ENCODE peak calls at places on chromosomes 12 and 14, in nine cellular contexts. W is breast epithelium, F is IMR-90, C is BJ, D is left ventricle myocardium inferior, B is LNCaP clone FGC, A is psoas muscle, M is AG04450, X is esophagus muscularis mucosa. I is an unnamed sample.

GRCh38 chr14:63727231-63727735 is 582 bp downstream of the SGPP1 start:
- DNase-seq in W (peak), F (peak), C (no peak), D (peak), B (no peak), A (peak), M (peak), X (peak), I (peak)

GRCh38 chr14:104111301-104112112 is 26.0 kb downstream of the ASPG start:
- DNase-seq in W (peak), F (no peak), C (no peak), D (peak), B (no peak), A (peak), M (no peak), X (no peak), I (no peak)

GRCh38 chr14:98926802-98927201 is 345.2 kb downstream of the BCL11B start:
- DNase-seq in W (no peak), F (no peak), C (no peak), D (no peak), B (no peak), A (no peak), M (no peak), X (no peak), I (no peak)

GRCh38 chr12:105296116-105297095 is 34.1 kb upstream of the C12orf75 start:
- DNase-seq in W (no peak), F (no peak), C (no peak), D (no peak), B (no peak), A (no peak), M (no peak), X (peak), I (no peak)

GRCh38 chr12:28222081-28222700 is 31.9 kb downstream of the CCDC91 start:
- DNase-seq in W (no peak), F (no peak), C (no peak), D (no peak), B (no peak), A (no peak), M (no peak), X (no peak), I (peak)

GRCh38 chr14:39396448-39396847 is 35.8 kb downstream of the FBXO33 start:
- DNase-seq in W (no peak), F (peak), C (no peak), D (no peak), B (no peak), A (no peak), M (no peak), X (no peak), I (no peak)

GRCh38 chr12:6183689-6184441 is 16.3 kb upstream of the CD9 start:
- DNase-seq in W (no peak), F (peak), C (no peak), D (no peak), B (no peak), A (no peak), M (no peak), X (no peak), I (no peak)

GRCh38 chr12:57624441-57625220 is 8.4 kb downstream of the B4GALNT1 start:
- DNase-seq in W (no peak), F (no peak), C (no peak), D (no peak), B (no peak), A (no peak), M (no peak), X (no peak), I (no peak)

GRCh38 chr12:59972941-59973340 is 377.1 kb downstream of the SLC16A7 start:
- DNase-seq in W (no peak), F (peak), C (peak), D (no peak), B (no peak), A (no peak), M (peak), X (no peak), I (no peak)

GRCh38 chr12:4282103-4282891 is 8.7 kb downstream of the CCND2 start:
- DNase-seq in W (no peak), F (no peak), C (no peak), D (no peak), B (no peak), A (no peak), M (no peak), X (peak), I (no peak)

GRCh38 chr12:29255061-29255460 is 106.0 kb downstream of the FAR2 start:
- DNase-seq in W (no peak), F (no peak), C (no peak), D (no peak), B (no peak), A (no peak), M (no peak), X (no peak), I (no peak)

GRCh38 chr12:3536096-3536875 is 45.3 kb downstream of the PRMT8 start:
- DNase-seq in W (no peak), F (no peak), C (no peak), D (no peak), B (no peak), A (no peak), M (no peak), X (peak), I (no peak)

GRCh38 chr14:106842687-106843086 is 1316.3 kb downstream of the TMEM121 start:
- DNase-seq in W (no peak), F (no peak), C (no peak), D (no peak), B (no peak), A (no peak), M (no peak), X (no peak), I (no peak)

GRCh38 chr14:60356921-60357550 is 108.0 kb downstream of the PPM1A start:
- DNase-seq in W (no peak), F (no peak), C (no peak), D (no peak), B (no peak), A (no peak), M (no peak), X (no peak), I (no peak)

GRCh38 chr12:120649442-120650248 is 9.2 kb downstream of the CABP1 start:
- DNase-seq in W (no peak), F (peak), C (no peak), D (peak), B (no peak), A (no peak), M (no peak), X (no peak), I (no peak)

GRCh38 chr14:102490456-102490855 is 19.1 kb downstream of the ANKRD9 start:
- DNase-seq in W (no peak), F (no peak), C (no peak), D (no peak), B (no peak), A (no peak), M (no peak), X (no peak), I (no peak)

GRCh38 chr12:27123642-27124041 is 41.3 kb upstream of the C12orf71 start:
- DNase-seq in W (no peak), F (no peak), C (no peak), D (no peak), B (no peak), A (no peak), M (no peak), X (no peak), I (peak)

GRCh38 chr12:54141534-54142475 is 47.0 kb downstream of the SMUG1 start:
- DNase-seq in W (no peak), F (no peak), C (peak), D (no peak), B (no peak), A (no peak), M (no peak), X (no peak), I (no peak)

GRCh38 chr14:96752594-96752993 is 44.6 kb upstream of the VRK1 start:
- DNase-seq in W (peak), F (peak), C (no peak), D (no peak), B (no peak), A (no peak), M (no peak), X (no peak), I (no peak)

GRCh38 chr14:103141117-103141796 is 18.0 kb downstream of the TNFAIP2 start:
- DNase-seq in W (no peak), F (peak), C (no peak), D (no peak), B (no peak), A (no peak), M (no peak), X (no peak), I (peak)

GRCh38 chr12:24494401-24494800 is 454.5 kb downstream of the BCAT1 start:
- DNase-seq in W (no peak), F (peak), C (no peak), D (no peak), B (no peak), A (no peak), M (no peak), X (no peak), I (no peak)

GRCh38 chr14:90830931-90831701 is 14.9 kb upstream of the TTC7B start:
- DNase-seq in W (no peak), F (no peak), C (no peak), D (no peak), B (no peak), A (peak), M (no peak), X (no peak), I (no peak)

GRCh38 chr14:49769171-49769570 is 1.2 kb downstream of the KLHDC2 start:
- DNase-seq in W (no peak), F (peak), C (peak), D (no peak), B (no peak), A (no peak), M (no peak), X (no peak), I (no peak)

GRCh38 chr12:104427547-104427938 is 29.2 kb upstream of the CHST11 start:
- DNase-seq in W (no peak), F (no peak), C (no peak), D (no peak), B (no peak), A (no peak), M (no peak), X (no peak), I (peak)

GRCh38 chr12:3537916-3538690 is 47.1 kb downstream of the PRMT8 start:
- DNase-seq in W (no peak), F (no peak), C (no peak), D (no peak), B (no peak), A (no peak), M (no peak), X (peak), I (no peak)

GRCh38 chr14:64816221-64816783 is 63.4 kb downstream of the SPTB start:
- DNase-seq in W (no peak), F (no peak), C (no peak), D (no peak), B (no peak), A (no peak), M (no peak), X (no peak), I (no peak)

GRCh38 chr12:101823891-101824290 is 6.9 kb downstream of the GNPTAB start:
- DNase-seq in W (no peak), F (no peak), C (no peak), D (peak), B (peak), A (peak), M (no peak), X (no peak), I (peak)

GRCh38 chr12:21631367-21631766 is 26.3 kb downstream of the LDHB start:
- DNase-seq in W (no peak), F (no peak), C (no peak), D (no peak), B (no peak), A (no peak), M (no peak), X (no peak), I (no peak)
- H3K4me3 ChIP-seq in W (no peak), F (no peak), C (no peak), D (no peak), B (no peak), A (no peak), M (no peak), X (no peak), I (no peak)

DNA sequence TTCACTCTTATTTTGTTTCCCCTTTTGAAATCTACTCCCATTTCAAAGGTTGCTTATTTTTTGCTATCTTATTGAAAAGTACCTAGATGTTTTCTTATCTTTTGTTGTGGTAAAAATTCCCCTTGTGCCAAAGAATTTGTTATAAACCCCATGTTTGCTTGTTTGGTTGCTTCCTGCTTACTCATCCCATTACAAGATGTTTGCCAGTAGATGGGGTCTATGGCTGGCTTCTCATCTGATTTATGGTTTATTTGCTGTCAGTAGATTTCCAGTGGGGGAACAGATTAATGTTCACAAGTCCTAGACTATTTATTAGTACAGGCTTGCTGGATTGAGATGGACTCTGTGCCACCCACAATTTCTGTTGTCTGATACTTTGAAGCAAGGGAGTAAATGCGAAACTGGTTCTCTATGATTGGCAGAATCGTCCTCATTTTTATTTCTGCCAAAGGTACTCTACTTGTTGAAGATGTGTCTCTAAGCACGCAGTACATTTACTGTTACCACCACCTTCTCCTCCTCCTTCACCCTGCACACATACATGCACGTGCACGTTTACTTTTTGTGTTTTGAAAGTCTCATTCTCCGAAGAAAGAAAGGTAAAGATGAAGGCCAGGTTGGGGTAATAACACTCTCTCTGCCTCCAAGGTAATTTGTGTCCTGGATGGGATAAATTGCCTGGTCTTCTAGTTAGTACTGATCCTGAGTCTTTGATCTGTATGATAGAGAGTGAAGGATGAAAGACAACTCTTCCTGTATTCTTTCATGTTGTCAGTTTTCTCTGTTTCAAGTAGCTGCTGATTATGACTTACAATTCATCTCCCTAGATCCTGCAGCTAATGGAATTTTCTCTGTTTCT is 117.2 kb upstream of the ATP2B1 start:
- DNase-seq in W (no peak), F (peak), C (peak), D (no peak), B (no peak), A (no peak), M (no peak), X (no peak), I (peak)
- TF ChIP-seq CTCF in W (no peak), F (no peak), C (no peak), D (no peak), B (no peak), A (no peak), M (no peak), X (no peak), I (no peak)

DNA sequence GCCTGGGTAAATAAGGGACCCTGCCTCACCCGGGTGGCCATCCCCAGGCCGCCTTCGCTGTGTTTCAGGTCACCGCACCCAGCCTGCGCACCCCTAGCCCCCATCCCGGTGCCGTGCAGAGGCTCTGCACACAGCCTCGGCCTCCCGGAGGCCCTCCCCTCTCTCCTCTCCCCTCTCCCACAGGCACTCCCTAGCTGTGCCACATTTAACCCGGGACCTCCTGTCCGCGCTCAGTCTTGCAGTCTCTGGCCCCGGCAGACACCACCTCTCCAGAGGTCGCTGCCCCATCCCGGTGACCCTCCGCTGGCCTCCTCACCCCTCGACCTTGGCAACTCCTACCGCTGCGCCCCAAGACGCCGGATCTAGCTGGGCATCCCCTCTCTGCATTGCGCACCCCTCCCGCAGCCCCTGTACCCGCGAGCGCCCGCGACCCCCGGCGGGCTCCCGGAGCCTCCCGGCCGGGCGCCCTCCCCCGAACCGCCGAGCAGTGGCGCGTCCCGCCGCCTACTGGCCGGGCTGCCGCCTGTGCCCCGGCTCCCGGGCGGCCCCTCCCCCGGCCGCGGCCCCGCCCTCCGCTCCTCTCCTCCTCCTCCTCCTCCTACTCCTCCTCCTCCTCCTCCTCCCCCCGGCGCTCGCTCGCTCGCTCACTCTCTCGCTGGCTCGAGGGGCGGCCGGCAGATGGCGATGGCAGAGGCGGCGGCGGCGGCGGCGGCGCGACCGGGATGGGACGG is 120.7 kb downstream of the AACS start:
- DNase-seq in W (no peak), F (peak), C (no peak), D (peak), B (no peak), A (peak), M (no peak), X (no peak), I (peak)
- H3K4me3 ChIP-seq in W (peak), F (no peak), C (peak), D (peak), B (no peak), A (peak), M (peak), X (peak), I (no peak)

DNA sequence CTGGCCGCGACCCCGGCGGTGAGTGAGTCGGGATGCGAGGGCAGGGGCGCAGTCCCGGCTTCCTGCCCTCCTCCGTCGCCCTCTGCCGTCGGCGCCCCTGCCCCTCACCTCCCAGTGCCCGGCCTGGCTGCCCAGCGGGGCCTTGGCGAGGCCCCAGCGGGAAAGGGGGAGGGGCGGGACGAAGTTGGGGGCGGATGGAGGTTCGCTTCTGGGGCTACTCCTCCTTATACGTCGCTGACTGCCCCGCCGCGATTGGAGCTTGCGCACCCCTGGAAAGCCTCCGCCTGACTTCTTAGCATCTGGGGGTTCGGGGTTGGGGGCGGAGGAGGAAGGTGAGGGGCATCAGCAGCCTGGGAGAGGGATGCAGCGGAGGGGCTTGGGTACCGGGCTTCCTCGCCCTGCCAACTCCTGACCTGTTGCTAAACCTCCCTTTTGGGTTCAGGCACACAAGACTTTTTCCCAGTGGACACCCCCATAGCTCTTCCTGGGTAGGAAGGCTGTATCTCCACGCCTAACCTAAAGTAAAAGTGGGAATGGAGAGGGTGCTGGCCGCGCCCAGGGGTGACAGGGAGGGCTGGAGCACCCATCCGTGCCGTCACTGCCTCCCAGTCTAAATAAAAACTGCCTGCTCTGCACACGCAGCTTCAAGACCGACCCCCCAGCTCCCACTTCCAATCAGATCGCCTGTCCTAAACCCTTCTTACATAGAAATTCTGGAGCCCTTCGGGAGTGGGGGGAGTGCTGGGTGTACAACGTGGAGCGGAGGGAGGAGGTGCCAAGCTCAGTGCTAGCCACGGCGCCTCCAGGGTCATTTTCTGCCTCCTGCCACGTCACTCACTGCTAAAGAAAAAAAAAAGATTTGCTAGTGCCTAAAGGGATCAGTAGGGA is 585 bp downstream of the TMEM263 start:
- DNase-seq in W (peak), F (peak), C (peak), D (peak), B (peak), A (peak), M (peak), X (no peak), I (peak)
- TF ChIP-seq CTCF in W (no peak), F (peak), C (peak), D (peak), B (peak), A (peak), M (no peak), X (no peak), I (no peak)

GRCh38 chr12:55817352-55818139 is at the start of the genes ORMDL2 and SARNP:
- DNase-seq in W (peak), F (peak), C (peak), D (peak), B (peak), A (peak), M (peak), X (peak), I (peak)

GRCh38 chr12:55818140-55818728 is 393 bp downstream of the ORMDL2 start:
- DNase-seq in W (no peak), F (no peak), C (no peak), D (no peak), B (peak), A (no peak), M (no peak), X (no peak), I (no peak)

GRCh38 chr12:55814257-55814656 is 3.3 kb downstream of the SARNP start:
- DNase-seq in W (no peak), F (no peak), C (no peak), D (no peak), B (no peak), A (no peak), M (no peak), X (no peak), I (no peak)

GRCh38 chr12:55816876-55817351 is 610 bp downstream of the SARNP start:
- DNase-seq in W (no peak), F (peak), C (no peak), D (no peak), B (no peak), A (no peak), M (no peak), X (peak), I (no peak)

GRCh38 chr12:55815473-55815872 is 2.1 kb downstream of the SARNP start:
- DNase-seq in W (no peak), F (no peak), C (no peak), D (no peak), B (no peak), A (no peak), M (no peak), X (peak), I (no peak)
- H3K4me3 ChIP-seq in W (peak), F (no peak), C (no peak), D (peak), B (peak), A (peak), M (peak), X (no peak), I (no peak)

GRCh38 chr12:84480803-84481202 is 431.8 kb downstream of the SLC6A15 start:
- DNase-seq in W (no peak), F (no peak), C (no peak), D (no peak), B (no peak), A (no peak), M (no peak), X (no peak), I (no peak)
- TF ChIP-seq CTCF in W (no peak), F (no peak), C (no peak), D (no peak), B (no peak), A (no peak), M (no peak), X (no peak), I (no peak)

GRCh38 chr12:116220756-116221155 is 56.7 kb downstream of the MED13L start:
- DNase-seq in W (no peak), F (no peak), C (no peak), D (no peak), B (no peak), A (no peak), M (no peak), X (no peak), I (no peak)

GRCh38 chr12:116217045-116217444 is 60.4 kb downstream of the MED13L start:
- DNase-seq in W (no peak), F (no peak), C (no peak), D (no peak), B (no peak), A (no peak), M (no peak), X (no peak), I (no peak)

GRCh38 chr12:116222358-116222757 is 55.1 kb downstream of the MED13L start:
- DNase-seq in W (no peak), F (peak), C (peak), D (no peak), B (peak), A (no peak), M (peak), X (peak), I (no peak)
- H3K4me3 ChIP-seq in W (no peak), F (no peak), C (no peak), D (no peak), B (no peak), A (no peak), M (no peak), X (no peak), I (no peak)

I was measured in GM12865.